ENCODE peak calls at places on chromosomes 12 and 14, in ten cellular contexts. D, M, I, H, L, A, E, Z, Y and W are unnamed samples. For H3K4me1, the result is how much of the 10 kb centered on the place peaks cover.

GRCh38 chr12:116977465-116978380 is 67.0 kb downstream of the FBXW8 start:
- DNase-seq in D (no peak), M (no peak), I (no peak), H (no peak), L (no peak), A (no peak), E (no peak), Z (no peak), Y (no peak), W (no peak)

GRCh38 chr14:55052259-55052930 is 948 bp downstream of the MAPK1IP1L start:
- DNase-seq in D (no peak), M (no peak), I (no peak), H (no peak), L (no peak), A (no peak), E (no peak), Z (no peak), Y (peak), W (no peak)

GRCh38 chr12:49296836-49297694 is 2.1 kb downstream of the PRPH start:
- DNase-seq in D (no peak), M (no peak), I (peak), H (no peak), L (peak), A (no peak), E (no peak), Z (no peak), Y (no peak), W (peak)

GRCh38 chr12:50933459-50934124 is 18.8 kb upstream of the HIGD1C start:
- DNase-seq in D (no peak), M (no peak), I (no peak), H (no peak), L (no peak), A (no peak), E (no peak), Z (no peak), Y (no peak), W (no peak)

GRCh38 chr12:49983892-49984291 is 11.1 kb downstream of the AQP6 start:
- DNase-seq in D (no peak), M (no peak), I (no peak), H (no peak), L (no peak), A (no peak), E (no peak), Z (no peak), Y (peak), W (no peak)

GRCh38 chr12:121805171-121805687 is 1.4 kb downstream of the SETD1B start:
- DNase-seq in D (no peak), M (peak), I (no peak), H (no peak), L (no peak), A (no peak), E (no peak), Z (peak), Y (no peak), W (no peak)

GRCh38 chr14:31897581-31898186 is 179.4 kb upstream of the ARHGAP5 start:
- DNase-seq in D (no peak), M (no peak), I (no peak), H (no peak), L (no peak), A (no peak), E (no peak), Z (no peak), Y (no peak), W (no peak)

GRCh38 chr12:53098982-53099651 is 1.6 kb downstream of the IGFBP6 start:
- DNase-seq in D (peak), M (peak), I (peak), H (peak), L (peak), A (peak), E (peak), Z (peak), Y (peak), W (peak)

GRCh38 chr12:111826316-111826715 is 15.7 kb upstream of the MAPKAPK5 start:
- DNase-seq in D (no peak), M (no peak), I (no peak), H (no peak), L (no peak), A (no peak), E (no peak), Z (no peak), Y (no peak), W (no peak)

GRCh38 chr12:130196827-130197226 is 34.6 kb downstream of the FZD10 start:
- DNase-seq in D (no peak), M (no peak), I (no peak), H (no peak), L (no peak), A (no peak), E (no peak), Z (no peak), Y (no peak), W (no peak)

GRCh38 chr14:99195602-99196309 is 76.2 kb downstream of the BCL11B start:
- DNase-seq in D (no peak), M (no peak), I (no peak), H (no peak), L (no peak), A (no peak), E (no peak), Z (no peak), Y (peak), W (no peak)

GRCh38 chr12:49345048-49345839 is 1.4 kb upstream of the DNAJC22 start:
- DNase-seq in D (no peak), M (peak), I (peak), H (no peak), L (no peak), A (no peak), E (no peak), Z (no peak), Y (no peak), W (peak)

GRCh38 chr12:26338574-26339572 is 143.5 kb downstream of the SSPN start:
- DNase-seq in D (no peak), M (no peak), I (no peak), H (no peak), L (no peak), A (no peak), E (no peak), Z (no peak), Y (peak), W (no peak)

GRCh38 chr12:11863988-11864387 is 206.8 kb upstream of the BCL2L14 start:
- DNase-seq in D (no peak), M (no peak), I (no peak), H (no peak), L (no peak), A (no peak), E (no peak), Z (no peak), Y (no peak), W (no peak)

GRCh38 chr12:11861155-11861863 is 209.4 kb upstream of the BCL2L14 start:
- DNase-seq in D (no peak), M (no peak), I (no peak), H (no peak), L (no peak), A (no peak), E (no peak), Z (no peak), Y (no peak), W (no peak)

GRCh38 chr12:11862794-11863193 is 207.9 kb upstream of the BCL2L14 start:
- DNase-seq in D (no peak), M (no peak), I (no peak), H (no peak), L (no peak), A (no peak), E (no peak), Z (no peak), Y (peak), W (no peak)

GRCh38 chr12:11863478-11863906 is 207.2 kb upstream of the BCL2L14 start:
- DNase-seq in D (no peak), M (no peak), I (no peak), H (no peak), L (no peak), A (no peak), E (no peak), Z (no peak), Y (peak), W (peak)

DNA sequence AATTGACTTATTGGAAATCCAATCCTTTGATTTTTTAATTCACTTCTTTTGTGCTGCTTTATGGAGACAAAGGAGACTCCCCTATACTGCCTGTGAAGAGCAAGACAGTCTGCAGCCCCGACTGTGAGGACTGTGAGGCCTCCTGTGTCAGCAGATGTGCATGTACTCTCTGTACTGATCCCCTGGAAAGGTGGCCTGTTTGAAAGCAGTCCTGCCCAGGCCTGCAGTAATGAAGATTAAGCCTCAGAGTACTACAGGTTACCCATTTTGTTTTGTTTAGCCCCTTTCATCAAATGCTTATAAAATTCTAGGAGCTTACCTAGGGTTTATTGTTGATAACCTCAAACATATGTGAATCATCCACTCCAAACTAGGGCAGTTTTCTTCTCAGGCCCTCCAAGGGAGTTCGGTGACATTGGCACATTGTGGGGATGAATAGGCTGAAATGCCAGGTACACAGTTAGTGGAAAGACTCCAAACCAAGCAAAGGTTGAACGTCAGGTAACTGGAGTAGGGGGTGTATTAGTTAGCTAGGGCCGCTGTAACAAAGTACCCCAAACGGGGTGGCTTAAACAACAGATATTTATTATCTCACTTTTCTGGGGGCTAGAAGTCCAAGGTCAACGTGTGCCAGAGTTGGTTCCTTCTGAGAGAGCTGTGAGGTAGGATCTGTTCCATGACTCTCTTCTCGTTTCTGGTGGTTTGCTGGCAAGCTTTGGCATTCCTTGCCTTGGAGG is 208.7 kb upstream of the BCL2L14 start:
- DNase-seq in D (no peak), M (no peak), I (no peak), H (no peak), L (no peak), A (no peak), E (no peak), Z (no peak), Y (no peak), W (no peak)
- H3K4me1 ChIP-seq in D (under half), M (under half), I (under half), H (under half), L (under half), A (under half), E (under half), Z (under half), Y (under half), W (under half)

GRCh38 chr12:96387981-96388380 is 12.3 kb downstream of the CDK17 start:
- DNase-seq in D (no peak), M (no peak), I (no peak), H (no peak), L (no peak), A (no peak), E (no peak), Z (no peak), Y (no peak), W (no peak)
- H3K4me1 ChIP-seq in D (under half), M (under half), I (under half), H (under half), L (under half), A (under half), E (under half), Z (under half), Y (under half), W (under half)

DNA sequence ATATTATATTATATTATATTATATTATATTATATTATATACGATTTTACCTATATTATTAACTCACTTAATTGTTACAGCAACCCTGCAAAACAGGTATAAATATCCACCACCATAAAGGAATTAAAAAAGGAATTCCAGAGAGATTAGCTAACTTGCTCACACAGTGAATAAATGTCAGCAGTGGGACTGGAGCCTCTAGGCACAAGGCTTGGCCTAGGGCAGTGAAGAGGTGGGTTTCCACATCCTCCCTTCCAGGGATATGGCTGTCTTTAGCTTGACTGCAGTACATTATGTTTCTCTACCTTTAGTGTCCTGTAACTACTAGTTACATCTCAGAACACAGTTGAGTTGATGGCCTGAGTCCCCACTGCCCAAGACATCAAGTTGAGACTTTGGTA is 166.9 kb downstream of the SLC15A5 start:
- DNase-seq in D (no peak), M (no peak), I (no peak), H (no peak), L (no peak), A (no peak), E (no peak), Z (no peak), Y (no peak), W (no peak)
- H3K4me1 ChIP-seq in D (under half), M (under half), I (under half), H (under half), L (under half), A (under half), E (under half), Z (under half), Y (under half), W (under half)

GRCh38 chr14:59852350-59852749 is 18.2 kb downstream of the RTN1 start:
- DNase-seq in D (no peak), M (no peak), I (no peak), H (no peak), L (no peak), A (no peak), E (no peak), Z (no peak), Y (no peak), W (no peak)
- H3K4me1 ChIP-seq in D (under half), M (under half), I (under half), H (under half), L (under half), A (under half), E (under half), Z (under half), Y (under half), W (under half)

DNA sequence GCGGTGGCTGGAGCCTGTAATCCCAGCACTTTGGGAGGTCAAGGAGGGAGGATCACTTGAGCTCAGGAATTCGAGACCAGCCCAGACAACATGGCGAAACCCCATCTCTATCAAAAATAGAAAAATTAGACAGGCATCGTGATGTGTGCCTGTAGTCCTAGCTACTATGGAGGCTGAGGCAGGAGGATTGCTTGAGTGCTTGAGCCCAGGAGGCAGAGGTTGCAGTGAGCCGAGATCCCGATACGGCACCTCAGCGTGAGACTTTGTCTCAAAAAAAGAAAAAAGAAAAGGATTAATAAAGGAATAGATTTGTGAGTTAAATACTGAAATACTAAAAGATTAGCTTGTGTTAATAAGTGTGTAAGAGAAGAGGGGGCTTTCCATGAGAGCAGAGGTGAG is 29.4 kb downstream of the RPGRIP1 start:
- DNase-seq in D (no peak), M (no peak), I (no peak), H (no peak), L (no peak), A (no peak), E (no peak), Z (no peak), Y (no peak), W (no peak)
- H3K4me1 ChIP-seq in D (under half), M (under half), I (under half), H (under half), L (under half), A (under half), E (under half), Z (under half), Y (under half), W (under half)

GRCh38 chr12:108839890-108840230 is 17.5 kb downstream of the SSH1 start:
- DNase-seq in D (no peak), M (no peak), I (no peak), H (no peak), L (no peak), A (no peak), E (no peak), Z (no peak), Y (no peak), W (peak)

GRCh38 chr12:108843187-108843586 is 14.2 kb downstream of the SSH1 start:
- DNase-seq in D (no peak), M (no peak), I (no peak), H (no peak), L (no peak), A (no peak), E (no peak), Z (no peak), Y (no peak), W (no peak)

GRCh38 chr12:108840605-108841328 is 16.6 kb downstream of the SSH1 start:
- DNase-seq in D (no peak), M (no peak), I (no peak), H (no peak), L (no peak), A (no peak), E (no peak), Z (no peak), Y (peak), W (no peak)

GRCh38 chr12:108839011-108839889 is 18.1 kb downstream of the SSH1 start:
- DNase-seq in D (peak), M (no peak), I (no peak), H (no peak), L (no peak), A (no peak), E (peak), Z (peak), Y (peak), W (peak)

GRCh38 chr12:108842364-108842763 is 15.0 kb downstream of the SSH1 start:
- DNase-seq in D (no peak), M (no peak), I (no peak), H (no peak), L (no peak), A (no peak), E (no peak), Z (no peak), Y (no peak), W (no peak)
- H3K4me1 ChIP-seq in D (under half), M (under half), I (under half), H (under half), L (under half), A (under half), E (under half), Z (half or more), Y (under half), W (under half)

GRCh38 chr14:20583908-20584307 is 3.9 kb downstream of the RNASE11 start:
- DNase-seq in D (no peak), M (no peak), I (no peak), H (no peak), L (no peak), A (no peak), E (no peak), Z (no peak), Y (no peak), W (no peak)
- H3K4me1 ChIP-seq in D (under half), M (under half), I (under half), H (under half), L (under half), A (under half), E (under half), Z (under half), Y (under half), W (under half)

DNA sequence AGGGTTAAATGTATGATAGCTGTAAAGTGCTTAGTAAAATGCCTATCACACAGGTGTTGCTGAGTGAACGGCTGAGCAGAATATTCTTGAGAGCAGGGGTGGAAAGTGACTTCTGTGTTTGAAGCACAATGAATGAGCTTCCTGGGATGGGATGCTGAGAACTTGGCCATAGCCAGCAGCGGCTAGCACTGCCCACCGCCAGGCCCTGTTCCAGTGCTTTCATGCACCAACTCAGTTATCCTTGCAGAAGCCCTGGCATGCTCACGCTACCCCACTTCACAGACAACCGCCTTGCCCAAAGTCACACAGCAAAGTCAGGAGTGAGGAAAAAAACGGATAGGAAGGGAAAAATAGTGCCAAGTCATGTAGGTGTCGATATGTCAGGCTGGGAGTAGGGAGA is 10.9 kb downstream of the DYNC1H1 start:
- DNase-seq in D (no peak), M (no peak), I (no peak), H (no peak), L (no peak), A (no peak), E (no peak), Z (no peak), Y (no peak), W (no peak)
- H3K4me1 ChIP-seq in D (under half), M (under half), I (under half), H (under half), L (under half), A (under half), E (under half), Z (half or more), Y (under half), W (under half)